ENCODE peak calls at places on chromosomes 1 and 21, in four cellular contexts. J, E, K and T are unnamed samples.

GRCh38 chr1:115068780-115069179 is 20.5 kb downstream of the TSPAN2 start:
- DNase-seq in J (no peak), E (no peak), K (no peak), T (no peak)

GRCh38 chr1:92747735-92748134 is 37.2 kb downstream of the EVI5 start:
- DNase-seq in E (no peak), J (no peak), K (no peak), T (no peak)

GRCh38 chr1:178091986-178092745 is 1.7 kb upstream of the RASAL2 start:
- DNase-seq in K (no peak), J (peak), E (no peak), T (no peak)

GRCh38 chr21:45870421-45870820 is 111.1 kb upstream of the COL6A1 start:
- DNase-seq in E (peak), K (no peak), J (no peak), T (peak)

GRCh38 chr1:22447581-22448215 is 4.0 kb upstream of the ZBTB40 start:
- DNase-seq in K (no peak), J (peak), E (no peak), T (no peak)

GRCh38 chr1:1847061-1847460 is 43.8 kb downstream of the GNB1 start:
- DNase-seq in E (no peak), J (no peak), K (no peak), T (no peak)

GRCh38 chr1:26010800-26011199 is 10.8 kb upstream of the EXTL1 start:
- DNase-seq in E (peak), J (no peak), K (no peak), T (no peak)

GRCh38 chr21:28959367-28960099 is 33.1 kb downstream of the LTN1 start:
- DNase-seq in J (peak), E (no peak), K (no peak), T (no peak)

GRCh38 chr1:181562395-181562794 is 79.1 kb downstream of the CACNA1E start:
- DNase-seq in K (no peak), E (no peak), J (no peak), T (no peak)

GRCh38 chr21:21018841-21019240 is 20.6 kb downstream of the NCAM2 start:
- DNase-seq in J (no peak), K (no peak), E (no peak), T (no peak)

GRCh38 chr1:192810253-192810880 is 1.5 kb downstream of the RGS2 start:
- DNase-seq in J (no peak), E (no peak), K (no peak), T (no peak)

GRCh38 chr21:34770581-34770980 is 101.8 kb downstream of the CLIC6 start:
- DNase-seq in J (no peak), K (no peak), E (no peak), T (no peak)

GRCh38 chr1:7247683-7248401 is 462.6 kb downstream of the CAMTA1 start:
- DNase-seq in J (no peak), E (no peak), K (no peak), T (no peak)

GRCh38 chr1:110616587-110616986 is 10.4 kb upstream of the KCNA2 start:
- DNase-seq in J (peak), E (no peak), K (peak), T (no peak)

GRCh38 chr1:155320661-155321576 is at the start of gene RUSC1:
- DNase-seq in K (no peak), E (peak), J (peak), T (peak)

GRCh38 chr21:41441546-41441945 is 15.5 kb downstream of the MX1 start:
- DNase-seq in K (no peak), E (no peak), J (no peak), T (no peak)

GRCh38 chr1:162264108-162264507 is 112.5 kb downstream of the SPATA46 start:
- DNase-seq in J (no peak), K (no peak), E (no peak), T (no peak)

GRCh38 chr1:84156210-84156621 is 12.1 kb downstream of the PRKACB start:
- DNase-seq in J (peak), E (no peak), K (no peak), T (no peak)

GRCh38 chr1:33316601-33317000 is 4.3 kb downstream of the A3GALT2 start:
- DNase-seq in K (no peak), J (no peak), E (peak), T (no peak)

GRCh38 chr1:211551628-211552465 is 27.1 kb downstream of the SLC30A1 start:
- DNase-seq in J (peak), K (no peak), E (no peak), T (no peak)

GRCh38 chr21:38797470-38797869 is 8.3 kb upstream of the ETS2 start:
- DNase-seq in E (no peak), K (no peak), J (peak), T (peak)

GRCh38 chr1:22142315-22143064 is 407 bp downstream of the WNT4 start:
- DNase-seq in J (peak), E (no peak), K (no peak), T (no peak)

GRCh38 chr1:119902775-119903442 is 6.6 kb upstream of the ADAM30 start:
- DNase-seq in K (no peak), E (no peak), J (no peak), T (no peak)

GRCh38 chr21:23016617-23017016 is 2018.4 kb downstream of the NCAM2 start:
- DNase-seq in J (no peak), E (no peak), K (no peak), T (no peak)

GRCh38 chr1:17148950-17149608 is 29.8 kb upstream of the PADI2 start:
- DNase-seq in K (no peak), J (no peak), E (no peak), T (no peak)

GRCh38 chr21:16079830-16080229 is 350.0 kb downstream of the USP25 start:
- DNase-seq in E (no peak), J (peak), K (no peak), T (no peak)

GRCh38 chr1:94783342-94784264 is 36.6 kb upstream of the SLC44A3 start:
- DNase-seq in J (peak), E (no peak), K (no peak), T (no peak)

GRCh38 chr1:51535006-51535592 is 16.0 kb upstream of the EPS15 start:
- DNase-seq in K (peak), J (peak), E (no peak), T (no peak)

GRCh38 chr1:226870323-226871046 is at the start of gene PSEN2:
- DNase-seq in E (peak), K (no peak), J (peak), T (peak)

GRCh38 chr1:181318022-181318857 is 165.1 kb upstream of the CACNA1E start:
- DNase-seq in K (no peak), E (no peak), J (no peak), T (no peak)

GRCh38 chr1:34162852-34163766 is 1.9 kb downstream of the CSMD2 start:
- DNase-seq in E (peak), J (peak), K (no peak), T (peak)

GRCh38 chr1:229843627-229844238 is 217.7 kb downstream of the URB2 start:
- DNase-seq in J (peak), E (no peak), K (no peak), T (no peak)

GRCh38 chr1:35386290-35386689 is 117.8 kb downstream of the ZMYM4 start:
- DNase-seq in E (no peak), J (no peak), K (no peak), T (no peak)

GRCh38 chr1:170303034-170303433 is 157.3 kb downstream of the NTMT2 start:
- DNase-seq in K (no peak), E (no peak), J (no peak), T (no peak)